ENCODE peak calls at places on chromosomes 4 and X, in five cellular contexts. W is fibroblast of the conjunctiva; J is stimulated activated CD4-positive, alpha-beta T cell treated with anti-CD3 and anti-CD28 coated beads, TNF-alpha, amount 100 ng/mL, for 4 hours; D is NCI-H345; G is G401. F is an unnamed sample.

GRCh38 chr4:95546866-95547707 is 1.7 kb downstream of the UNC5C start:
- DNase-seq in W (no peak), J (no peak), D (no peak), G (peak), F (no peak)

GRCh38 chr4:161554372-161554990 is 609.3 kb downstream of the FSTL5 start:
- DNase-seq in W (no peak), J (no peak), D (no peak), G (no peak), F (no peak)

GRCh38 chr4:187183351-187183750 is 459.7 kb upstream of the FAT1 start:
- DNase-seq in W (no peak), J (no peak), D (no peak), G (no peak), F (no peak)

GRCh38 chr4:62159876-62160275 is 959.8 kb downstream of the ADGRL3 start:
- DNase-seq in W (no peak), J (no peak), D (no peak), G (no peak), F (no peak)

GRCh38 chrX:129594781-129595180 is 54.7 kb downstream of the OCRL start:
- DNase-seq in W (no peak), J (no peak), D (no peak), G (no peak), F (no peak)

GRCh38 chrX:103520391-103520790 is 1.1 kb upstream of the RAB40A start:
- DNase-seq in W (no peak), J (no peak), D (no peak), G (peak), F (no peak)

GRCh38 chr4:152265149-152265621 is 270.7 kb downstream of the FBXW7 start:
- DNase-seq in W (no peak), J (no peak), D (peak), G (no peak), F (peak)

GRCh38 chr4:92012899-92013867 is 290.6 kb upstream of the GRID2 start:
- DNase-seq in W (no peak), J (no peak), D (no peak), G (no peak), F (no peak)

GRCh38 chr4:166309286-166309685 is 436.2 kb downstream of the TLL1 start:
- DNase-seq in W (no peak), J (no peak), D (no peak), G (no peak), F (no peak)

GRCh38 chr4:151114986-151115385 is 15.6 kb downstream of the RPS3A start:
- DNase-seq in W (no peak), J (no peak), D (no peak), G (no peak), F (no peak)

GRCh38 chr4:139419388-139419914 is 34.5 kb upstream of the RAB33B start:
- DNase-seq in W (peak), J (no peak), D (no peak), G (peak), F (no peak)

GRCh38 chr4:74516321-74516720 is 71.4 kb downstream of the AREG start:
- DNase-seq in W (no peak), J (no peak), D (no peak), G (no peak), F (no peak)

GRCh38 chr4:69308634-69309033 is 28.4 kb downstream of the UGT2B28 start:
- DNase-seq in W (no peak), J (no peak), D (no peak), G (no peak), F (no peak)

GRCh38 chr4:154732669-154733068 is 11.1 kb upstream of the LRAT start:
- DNase-seq in W (no peak), J (no peak), D (no peak), G (no peak), F (no peak)

GRCh38 chr4:184676093-184676492 is 26.6 kb downstream of the PRIMPOL start:
- DNase-seq in W (no peak), J (no peak), D (no peak), G (no peak), F (no peak)

GRCh38 chrX:132041016-132041415 is 17.9 kb downstream of the STK26 start:
- DNase-seq in W (no peak), J (no peak), D (no peak), G (no peak), F (no peak)

GRCh38 chr4:152598454-152598853 is 62.6 kb upstream of the FBXW7 start:
- DNase-seq in W (no peak), J (no peak), D (no peak), G (no peak), F (no peak)

GRCh38 chr4:89899854-89900253 is 5.2 kb downstream of the MMRN1 start:
- DNase-seq in W (no peak), J (no peak), D (no peak), G (no peak), F (no peak)

GRCh38 chrX:45850775-45851433 is 650.2 kb upstream of the DIPK2B start:
- DNase-seq in W (no peak), J (peak), D (peak), G (peak), F (no peak)

GRCh38 chr4:29805871-29806480 is 914.2 kb upstream of the PCDH7 start:
- DNase-seq in W (no peak), J (no peak), D (peak), G (no peak), F (peak)

GRCh38 chr4:170420255-170420693 is 330.5 kb upstream of the AADAT start:
- DNase-seq in W (peak), J (no peak), D (no peak), G (no peak), F (no peak)

GRCh38 chr4:156377036-156377700 is 423.5 kb upstream of the CTSO start:
- DNase-seq in W (no peak), J (no peak), D (no peak), G (no peak), F (no peak)

GRCh38 chr4:179465131-179465797 is 2023.0 kb upstream of the AGA start:
- DNase-seq in W (no peak), J (no peak), D (no peak), G (no peak), F (peak)

GRCh38 chr4:156322592-156322991 is 368.9 kb upstream of the CTSO start:
- DNase-seq in W (peak), J (no peak), D (no peak), G (no peak), F (no peak)

GRCh38 chr4:53531695-53532224 is 59.5 kb downstream of the LNX1 start:
- DNase-seq in W (no peak), J (no peak), D (no peak), G (no peak), F (no peak)

GRCh38 chr4:121156822-121157769 is 7.0 kb downstream of the TNIP3 start:
- DNase-seq in W (no peak), J (no peak), D (no peak), G (peak), F (no peak)

GRCh38 chrX:31223817-31224216 is 152.0 kb upstream of the FTHL17 start:
- DNase-seq in W (no peak), J (no peak), D (no peak), G (no peak), F (no peak)

GRCh38 chrX:134235236-134235635 is 1.7 kb upstream of the CCDC160 start:
- DNase-seq in W (no peak), J (no peak), D (no peak), G (no peak), F (no peak)

GRCh38 chr4:179110356-179110755 is 1668.1 kb upstream of the AGA start:
- DNase-seq in W (no peak), J (no peak), D (no peak), G (no peak), F (no peak)

GRCh38 chrX:13398073-13398823 is 78.4 kb upstream of the ATXN3L start:
- DNase-seq in W (peak), J (no peak), D (no peak), G (peak), F (no peak)

GRCh38 chr4:74174941-74175340 is 17.0 kb downstream of the MTHFD2L start:
- DNase-seq in W (no peak), J (no peak), D (no peak), G (no peak), F (no peak)

GRCh38 chrX:18894156-18894555 is 89.8 kb downstream of the PHKA2 start:
- DNase-seq in W (no peak), J (no peak), D (no peak), G (no peak), F (no peak)

F was measured in DMS153.